ENCODE peak calls at places on chromosomes 6 and 20, in six cellular contexts. A is upper lobe of right lung, S is left lung, L is kidney, N is OCI-LY7, Z is pancreas. K is an unnamed sample. For H3K4me1, the result is how much of the 10 kb centered on the place peaks cover.

GRCh38 chr6:43860285-43860684 is 90.3 kb downstream of the VEGFA start:
- DNase-seq in A (peak), Z (no peak), L (no peak), N (no peak), S (no peak), K (no peak)

GRCh38 chr6:4067673-4068072 is 11.3 kb downstream of the FAM217A start:
- DNase-seq in L (no peak), N (no peak), Z (no peak), A (no peak), S (no peak), K (no peak)

GRCh38 chr6:82144007-82144851 is 103.3 kb downstream of the IBTK start:
- DNase-seq in Z (peak), L (no peak), A (no peak), N (no peak), S (no peak), K (no peak)

GRCh38 chr6:41644297-41644879 is 6.1 kb downstream of the MDFI start:
- DNase-seq in N (no peak), S (no peak), Z (no peak), L (peak), A (peak), K (peak)

GRCh38 chr6:112640895-112641294 is 293.8 kb downstream of the RFPL4B start:
- DNase-seq in Z (no peak), A (no peak), N (no peak), S (no peak), L (no peak), K (no peak)

GRCh38 chr6:107956586-107957164 is 1.3 kb downstream of the SEC63 start:
- DNase-seq in N (peak), L (no peak), A (no peak), Z (no peak), S (no peak), K (no peak)

GRCh38 chr6:20744911-20745557 is 210.8 kb downstream of the CDKAL1 start:
- DNase-seq in L (no peak), S (no peak), Z (no peak), N (no peak), A (no peak), K (no peak)

GRCh38 chr20:7672551-7672950 is 267.7 kb downstream of the HAO1 start:
- DNase-seq in Z (no peak), A (no peak), S (no peak), N (no peak), L (no peak), K (no peak)

GRCh38 chr6:154604120-154604519 is 93.6 kb upstream of the CNKSR3 start:
- DNase-seq in N (no peak), L (no peak), Z (no peak), A (no peak), S (no peak), K (no peak)

GRCh38 chr20:23278172-23278571 is 72.4 kb upstream of the NXT1 start:
- DNase-seq in L (no peak), S (no peak), N (no peak), A (no peak), Z (no peak), K (no peak)
- TF ChIP-seq CTCF in L (no peak), S (no peak), N (no peak), A (no peak), Z (no peak), K (no peak)

DNA sequence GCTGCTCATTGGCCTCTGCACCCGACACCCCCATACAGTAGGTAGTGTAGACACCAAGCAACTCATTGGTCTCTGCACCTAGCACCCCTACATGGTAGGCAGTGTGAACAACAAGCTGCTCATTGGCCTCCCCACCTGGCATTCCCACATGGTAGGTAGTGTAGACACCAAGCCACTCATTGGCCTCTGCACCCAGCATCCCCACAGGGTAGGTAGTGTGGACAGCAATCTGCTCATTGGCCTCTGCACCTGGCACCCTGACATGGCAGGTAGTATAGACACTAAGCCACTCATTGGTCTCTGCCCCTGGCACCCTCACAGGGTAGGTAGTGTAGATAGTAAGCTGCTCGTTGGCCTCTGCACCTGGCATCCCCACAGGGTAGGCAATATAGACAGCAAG is 226.0 kb downstream of the SLC24A3 start:
- DNase-seq in N (no peak), A (no peak), Z (no peak), L (no peak), S (no peak), K (no peak)
- H3K4me1 ChIP-seq in N (under half), A (under half), Z (under half), L (under half), S (under half), K (under half)

GRCh38 chr20:44217342-44218092 is 6.9 kb upstream of the OSER1 start:
- DNase-seq in L (no peak), S (peak), Z (peak), A (peak), N (peak), K (peak)

GRCh38 chr20:44219791-44220190 is 9.2 kb upstream of the OSER1 start:
- DNase-seq in A (no peak), S (no peak), L (no peak), Z (no peak), N (no peak), K (no peak)

GRCh38 chr20:44218441-44218840 is 7.9 kb upstream of the OSER1 start:
- DNase-seq in N (no peak), Z (no peak), A (no peak), S (no peak), L (no peak), K (no peak)

GRCh38 chr20:44221368-44221767 is 10.8 kb upstream of the OSER1 start:
- DNase-seq in N (no peak), Z (no peak), L (no peak), S (no peak), A (no peak), K (no peak)

GRCh38 chr20:44219287-44219686 is 8.7 kb upstream of the OSER1 start:
- DNase-seq in Z (no peak), A (no peak), S (no peak), N (no peak), L (no peak), K (no peak)
- H3K4me3 ChIP-seq in Z (no peak), A (no peak), S (no peak), N (no peak), L (no peak), K (no peak)

DNA sequence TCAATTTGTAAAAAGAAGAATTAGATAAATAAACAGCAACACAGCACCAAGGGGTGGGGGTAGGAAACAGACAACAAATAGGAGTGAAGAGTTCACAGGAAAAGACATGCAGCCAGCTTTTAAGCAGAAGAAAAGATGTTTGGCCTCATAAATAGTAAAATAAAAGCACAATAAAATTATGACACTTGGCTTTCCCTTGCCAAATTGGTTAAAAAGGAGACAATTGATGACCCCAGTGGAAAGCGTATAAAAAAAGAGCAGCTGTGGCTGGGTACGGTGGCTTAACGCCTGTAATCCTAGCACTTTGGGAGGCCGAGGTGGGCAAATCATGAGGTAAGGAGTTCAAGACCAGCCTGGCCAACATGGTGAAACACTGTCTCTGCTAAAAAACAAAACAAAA is 29.1 kb downstream of the BCAS1 start:
- DNase-seq in Z (no peak), S (no peak), L (no peak), A (no peak), N (no peak), K (no peak)
- TF ChIP-seq CTCF in Z (no peak), S (no peak), L (no peak), A (no peak), N (no peak), K (no peak)

K was measured in lower lobe of right lung.